ENCODE peak calls at places on chromosomes 5 and 9, in five cellular contexts. C, M, P, O and Z are unnamed samples.
A peak's percentile ranks its signal among the peaks of the same experiment; 100 is the strongest.

GRCh38 chr5:142590451-142591240 is 95.2 kb downstream of the FGF1 start:
- DNase-seq in C (no peak), M (no peak), P (no peak), O (no peak), Z (no peak)

GRCh38 chr9:113987526-113987925 is 90.6 kb downstream of the AMBP start:
- DNase-seq in C (no peak), M (no peak), P (no peak), O (no peak), Z (no peak)

GRCh38 chr9:33517373-33517772 is 6.7 kb upstream of the ANKRD18B start:
- DNase-seq in C (peak; percentile 15), M (no peak), P (no peak), O (no peak), Z (no peak)

GRCh38 chr9:130698514-130698913 is 4.9 kb downstream of the EXOSC2 start:
- DNase-seq in C (no peak), M (no peak), P (no peak), O (no peak), Z (no peak)

GRCh38 chr9:90801507-90802289 is at the start of gene SYK:
- DNase-seq in C (no peak), M (peak; percentile 11), P (no peak), O (no peak), Z (no peak)

GRCh38 chr9:123483191-123483803 is 127.3 kb downstream of the CRB2 start:
- DNase-seq in C (no peak), M (no peak), P (no peak), O (no peak), Z (no peak)

GRCh38 chr9:35718726-35719511 is 13.1 kb downstream of the TLN1 start:
- DNase-seq in C (no peak), M (no peak), P (no peak), O (no peak), Z (no peak)

GRCh38 chr9:93468763-93469456 is 15.5 kb upstream of the FAM120AOS start:
- DNase-seq in C (no peak), M (no peak), P (no peak), O (no peak), Z (no peak)

GRCh38 chr5:60207031-60207430 is 313.5 kb upstream of the PDE4D start:
- DNase-seq in C (no peak), M (no peak), P (no peak), O (no peak), Z (no peak)

GRCh38 chr9:89550516-89550915 is 52.6 kb upstream of the SEMA4D start:
- DNase-seq in C (no peak), M (no peak), P (no peak), O (no peak), Z (no peak)

GRCh38 chr5:10735569-10736255 is 25.3 kb downstream of the DAP start:
- DNase-seq in C (no peak), M (no peak), P (no peak), O (no peak), Z (no peak)

GRCh38 chr5:160555836-160556660 is 134.4 kb downstream of the PTTG1 start:
- DNase-seq in C (no peak), M (no peak), P (no peak), O (no peak), Z (no peak)

GRCh38 chr9:72041369-72041768 is 19.0 kb downstream of the C9orf57 start:
- DNase-seq in C (no peak), M (no peak), P (no peak), O (no peak), Z (no peak)

GRCh38 chr5:83313431-83313830 is 158.1 kb upstream of the VCAN start:
- DNase-seq in C (no peak), M (no peak), P (no peak), O (no peak), Z (no peak)

GRCh38 chr5:116645627-116646026 is 71.0 kb upstream of the SEMA6A start:
- DNase-seq in C (no peak), M (no peak), P (no peak), O (no peak), Z (no peak)

GRCh38 chr5:54469655-54470054 is 14.2 kb downstream of the HSPB3 start:
- DNase-seq in C (no peak), M (no peak), P (no peak), O (no peak), Z (no peak)

GRCh38 chr5:35987776-35988175 is 3.4 kb downstream of the UGT3A1 start:
- DNase-seq in C (no peak), M (no peak), P (no peak), O (no peak), Z (no peak)

GRCh38 chr9:18910858-18911257 is 122.2 kb downstream of the SAXO1 start:
- DNase-seq in C (no peak), M (no peak), P (no peak), O (no peak), Z (no peak)

GRCh38 chr5:80569961-80570786 is at the start of gene ANKRD34B:
- DNase-seq in C (peak; percentile 31), M (no peak), P (peak; percentile 36), O (no peak), Z (peak; percentile 17)

GRCh38 chr5:153610009-153610408 is 119.5 kb downstream of the GRIA1 start:
- DNase-seq in C (no peak), M (no peak), P (no peak), O (no peak), Z (no peak)

GRCh38 chr5:137466888-137467287 is 32.2 kb downstream of the SPOCK1 start:
- DNase-seq in C (no peak), M (no peak), P (no peak), O (no peak), Z (no peak)

GRCh38 chr9:92962846-92963245 is 15.5 kb downstream of the FGD3 start:
- DNase-seq in C (no peak), M (no peak), P (no peak), O (no peak), Z (no peak)

GRCh38 chr9:119544492-119544891 is 175.3 kb upstream of the BRINP1 start:
- DNase-seq in C (no peak), M (no peak), P (no peak), O (no peak), Z (no peak)

GRCh38 chr9:110116543-110116885 is 91.4 kb downstream of the C9orf152 start:
- DNase-seq in C (peak; percentile 81), M (no peak), P (no peak), O (no peak), Z (no peak)

GRCh38 chr5:164345173-164345572 is 839.8 kb downstream of the MAT2B start:
- DNase-seq in C (no peak), M (peak; percentile 28), P (no peak), O (no peak), Z (no peak)

GRCh38 chr5:144710620-144711019 is 539.9 kb downstream of the KCTD16 start:
- DNase-seq in C (no peak), M (no peak), P (no peak), O (no peak), Z (no peak)

GRCh38 chr5:32420506-32420905 is 24.0 kb downstream of the ZFR start:
- DNase-seq in C (peak; percentile 68), M (no peak), P (no peak), O (no peak), Z (no peak)

GRCh38 chr5:10355071-10355889 is 1.8 kb downstream of the MARCHF6 start:
- DNase-seq in C (no peak), M (no peak), P (no peak), O (no peak), Z (no peak)